ENCODE peak calls at places on chromosomes 2 and 18, in seven cellular contexts. J is Peyer's patch, A is psoas muscle, D is IMR-90, X is PC-3, Y is GM23338, U is kidney epithelial cell. C is an unnamed sample.

GRCh38 chr2:32516567-32516966 is 111.3 kb upstream of the TTC27 start:
- DNase-seq in D (no peak), A (no peak), Y (no peak), X (no peak), U (no peak), J (no peak), C (no peak)

GRCh38 chr2:46001741-46002506 is 295.3 kb upstream of the EPAS1 start:
- DNase-seq in U (no peak), D (peak; percentile 87), J (no peak), A (no peak), X (no peak), Y (no peak), C (no peak)

GRCh38 chr2:173218331-173219056 is 136.2 kb upstream of the CDCA7 start:
- DNase-seq in X (no peak), Y (peak; percentile 50), J (no peak), A (no peak), D (peak; percentile 24), U (no peak), C (no peak)

GRCh38 chr2:164260506-164260905 is 360.8 kb downstream of the GRB14 start:
- DNase-seq in Y (no peak), X (no peak), U (no peak), A (no peak), D (no peak), J (no peak), C (peak; percentile 1)

GRCh38 chr2:120562218-120563005 is 173.3 kb upstream of the GLI2 start:
- DNase-seq in A (no peak), Y (no peak), U (no peak), X (no peak), D (no peak), J (no peak), C (no peak)

GRCh38 chr2:69114534-69114933 is 101.6 kb downstream of the ANTXR1 start:
- DNase-seq in Y (peak; percentile 37), A (no peak), J (no peak), U (no peak), D (no peak), X (no peak), C (no peak)

GRCh38 chr18:12278153-12278764 is 24.1 kb downstream of the CIDEA start:
- DNase-seq in D (peak; percentile 13), U (no peak), Y (peak; percentile 62), J (no peak), A (no peak), X (peak; percentile 50), C (no peak)

GRCh38 chr2:8149985-8150547 is 531.8 kb upstream of the ID2 start:
- DNase-seq in X (no peak), U (no peak), D (peak; percentile 59), A (no peak), Y (peak; percentile 25), J (no peak), C (peak; percentile 60)

GRCh38 chr2:219350938-219351280 is 18.4 kb upstream of the RESP18 start:
- DNase-seq in A (no peak), U (no peak), J (no peak), X (no peak), Y (peak; percentile 51), D (peak; percentile 38), C (no peak)

GRCh38 chr2:119106301-119106897 is 52.2 kb downstream of the C1QL2 start:
- DNase-seq in J (no peak), U (no peak), Y (peak; percentile 83), X (peak; percentile 47), A (peak; percentile 31), D (peak; percentile 33), C (no peak)

DNA sequence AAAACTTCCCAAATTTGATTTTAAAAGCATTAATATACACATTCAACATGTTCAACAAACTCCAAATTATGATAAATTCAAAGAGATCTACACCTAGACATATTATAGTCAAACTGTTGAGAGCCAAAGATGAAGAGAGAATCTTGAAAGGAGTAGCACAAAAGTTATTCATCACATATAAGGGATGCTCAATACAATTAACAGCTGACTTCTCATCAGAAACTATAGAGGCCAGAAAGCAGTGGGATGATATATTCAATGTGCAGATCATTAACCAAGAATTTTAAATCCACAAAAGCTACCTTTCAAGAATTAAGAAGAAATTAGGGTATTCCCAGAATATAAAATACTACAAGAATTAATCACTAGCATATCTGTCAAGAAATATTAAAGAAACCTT is 75.4 kb downstream of the LOXHD1 start:
- DNase-seq in D (no peak), J (no peak), X (no peak), Y (no peak), U (no peak), A (no peak), C (no peak)
- H3K36me3 ChIP-seq in D (no peaks in the 10 kb centered on the region), J (no peaks in the 10 kb centered on the region), X (no peaks in the 10 kb centered on the region), Y (no peaks in the 10 kb centered on the region), U (no peaks in the 10 kb centered on the region), A (no peaks in the 10 kb centered on the region), C (no peaks in the 10 kb centered on the region)

GRCh38 chr2:75278314-75278713 is 79.0 kb upstream of the TACR1 start:
- DNase-seq in A (no peak), X (no peak), D (no peak), U (no peak), Y (no peak), J (no peak), C (no peak)

GRCh38 chr2:75277111-75277510 is 77.8 kb upstream of the TACR1 start:
- DNase-seq in Y (no peak), X (peak; percentile 65), U (no peak), J (no peak), A (no peak), D (peak; percentile 61), C (peak; percentile 36)

DNA sequence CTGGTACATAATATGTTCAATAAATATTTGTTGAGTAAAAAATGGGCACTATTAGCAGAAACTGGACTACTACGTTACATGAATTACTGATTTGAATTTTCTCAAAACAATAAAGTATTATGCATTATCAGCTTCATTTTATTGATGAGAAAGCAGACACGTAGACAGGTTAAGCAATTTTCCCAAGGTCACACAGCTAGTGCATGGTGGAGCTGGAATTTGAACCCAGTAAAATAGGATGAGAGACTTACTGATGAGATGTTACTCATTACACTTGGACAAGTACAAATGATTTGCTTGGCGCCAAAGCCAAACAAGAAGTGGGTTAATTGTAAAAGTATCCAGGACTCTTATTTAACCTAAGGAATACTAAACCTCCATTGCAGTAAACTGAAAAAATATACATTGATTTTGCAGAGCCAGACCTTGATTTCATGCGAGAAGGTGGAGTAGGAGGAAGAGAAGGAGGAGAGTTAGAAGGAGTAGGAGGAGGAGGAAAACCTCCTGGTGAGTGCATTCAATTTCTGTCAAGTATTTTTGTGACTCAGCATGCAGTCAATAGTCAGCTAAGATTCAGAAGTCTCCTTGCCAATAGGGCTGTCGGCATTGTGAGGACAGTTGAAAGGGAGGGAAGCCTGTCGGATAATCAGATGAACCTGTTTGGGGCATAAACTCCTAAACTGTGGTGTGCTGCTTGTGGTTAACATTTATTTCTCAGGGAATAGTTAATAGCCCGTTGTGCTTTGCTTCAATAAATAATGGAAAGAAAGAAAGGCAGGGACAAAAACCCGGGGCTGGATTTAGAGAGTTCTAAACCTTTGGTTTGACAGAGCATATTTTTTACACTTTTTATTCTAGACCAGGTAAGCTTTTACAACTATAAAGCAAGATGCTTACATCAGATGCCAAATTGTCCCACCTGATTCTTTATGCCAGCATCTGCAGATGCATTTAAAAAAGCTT is 77.1 kb upstream of the TACR1 start:
- DNase-seq in D (peak; percentile 72), J (no peak), Y (peak; percentile 32), A (no peak), X (peak; percentile 84), U (peak; percentile 5), C (no peak)
- H3K4me3 ChIP-seq in D (no peak overlapping the region), J (no peak overlapping the region), Y (no peak overlapping the region), A (no peak overlapping the region), X (peak overlapping the region; percentile 20), U (no peak overlapping the region), C (no peak overlapping the region)

GRCh38 chr18:30982285-30982992 is 60.1 kb downstream of the DSC3 start:
- DNase-seq in A (no peak), X (no peak), J (no peak), Y (no peak), D (no peak), U (no peak), C (no peak)
- TF ChIP-seq CTCF in A (no peak), X (no peak), J (no peak), Y (no peak), D (no peak), U (no peak), C (no peak)

DNA sequence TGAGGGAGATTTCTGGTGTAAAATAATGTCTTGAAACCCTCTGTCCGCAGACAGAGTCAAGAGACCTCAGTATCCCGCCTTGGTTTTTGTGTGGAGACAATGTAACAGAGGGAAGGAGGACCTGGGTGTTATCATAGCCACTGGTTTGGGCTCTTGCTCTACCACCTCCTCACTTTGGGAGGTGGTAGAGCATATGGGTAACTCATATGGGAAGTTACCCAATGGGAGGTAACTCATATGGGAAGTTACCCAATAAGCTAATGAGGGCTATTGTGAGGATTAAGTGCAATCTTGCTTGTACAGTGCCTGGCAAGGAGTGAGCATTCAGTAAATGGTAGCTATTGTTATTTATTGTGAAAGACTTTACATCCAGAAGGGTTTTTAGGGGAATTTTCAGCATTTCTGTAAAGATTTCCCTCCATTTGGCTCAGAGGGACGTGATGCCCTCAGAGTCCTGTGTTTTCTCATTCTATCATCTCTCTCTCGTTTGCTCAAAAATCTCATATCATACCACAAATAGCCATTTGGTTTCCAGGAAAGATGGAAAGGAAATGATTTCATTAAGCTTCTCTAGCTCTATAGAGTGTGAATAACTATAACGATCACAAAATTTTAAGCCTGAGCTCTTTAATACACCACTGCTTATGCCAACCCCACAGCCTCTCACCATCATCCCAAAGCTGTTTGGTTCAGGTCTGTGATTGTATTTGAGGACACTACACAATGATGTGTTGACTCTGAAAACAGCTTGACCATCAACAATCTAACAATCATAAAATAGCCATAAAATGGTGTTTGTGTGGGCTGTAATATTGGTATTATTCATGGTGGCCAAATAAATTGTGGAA is 307.7 kb downstream of the STK39 start:
- DNase-seq in A (no peak), Y (no peak), X (no peak), U (no peak), D (no peak), J (no peak), C (no peak)
- H3K36me3 ChIP-seq in A (no peaks in the 10 kb centered on the region), Y (no peaks in the 10 kb centered on the region), X (no peaks in the 10 kb centered on the region), U (no peaks in the 10 kb centered on the region), D (no peaks in the 10 kb centered on the region), J (no peaks in the 10 kb centered on the region), C (no peaks in the 10 kb centered on the region)

GRCh38 chr2:233081731-233082221 is 21.6 kb downstream of the INPP5D start:
- DNase-seq in A (no peak), D (no peak), J (no peak), X (no peak), Y (no peak), U (no peak), C (no peak)
- H3K4me3 ChIP-seq in A (no peak overlapping the region), D (no peak overlapping the region), J (no peak overlapping the region), X (no peak overlapping the region), Y (no peak overlapping the region), U (no peak overlapping the region), C (no peak overlapping the region)

GRCh38 chr18:10170375-10170774 is 256.6 kb downstream of the VAPA start:
- DNase-seq in Y (no peak), D (no peak), U (no peak), X (no peak), J (no peak), A (no peak), C (no peak)
- TF ChIP-seq CTCF in Y (no peak), D (no peak), U (no peak), X (no peak), J (no peak), A (no peak), C (no peak)

GRCh38 chr2:12726271-12726670 is 9.5 kb downstream of the TRIB2 start:
- DNase-seq in Y (no peak), J (no peak), X (no peak), U (no peak), D (no peak), A (no peak), C (no peak)
- H3K36me3 ChIP-seq in Y (peaks cover 38% of the 10 kb centered on the region), J (peaks cover 4% of the 10 kb centered on the region), X (peaks cover 65% of the 10 kb centered on the region), U (no peaks in the 10 kb centered on the region), D (peaks cover 55% of the 10 kb centered on the region), A (peaks cover 67% of the 10 kb centered on the region), C (peaks cover 38% of the 10 kb centered on the region)

C was measured in BJ.